ENCODE peak calls at places on chromosomes 4 and X, in four cellular contexts. Q is GM19239; E is AG08396; H is CD4-positive, CD25-positive, alpha-beta regulatory T cell. V is an unnamed sample.
A peak's percentile ranks its signal among the peaks of the same experiment; 100 is the strongest.

GRCh38 chrX:108537005-108537404 is 97.4 kb downstream of the COL4A5 start:
- DNase-seq in Q (no peak), E (peak; percentile 14), H (no peak), V (peak; percentile 4)

GRCh38 chrX:2500091-2500680 is 590 bp downstream of the DHRSX start:
- DNase-seq in H (peak; percentile 7), Q (peak; percentile 56), E (peak; percentile 79), V (peak; percentile 69)

GRCh38 chr4:1842993-1843448 is 12.9 kb downstream of the LETM1 start:
- DNase-seq in H (no peak), E (peak; percentile 92), Q (no peak), V (peak; percentile 90)

GRCh38 chr4:165207016-165207430 is 338 bp upstream of the KLHL2 start:
- DNase-seq in E (peak; percentile 27), H (no peak), Q (peak; percentile 23), V (peak; percentile 17)

GRCh38 chr4:159069922-159070321 is 33.0 kb upstream of the RAPGEF2 start:
- DNase-seq in H (no peak), E (peak; percentile 30), Q (no peak), V (peak; percentile 24)

GRCh38 chr4:168560184-168560834 is 63.5 kb downstream of the PALLD start:
- DNase-seq in E (no peak), H (no peak), Q (no peak), V (no peak)

GRCh38 chrX:150508461-150509367 is 59.7 kb upstream of the MTM1 start:
- DNase-seq in E (peak; percentile 38), Q (no peak), H (no peak), V (no peak)

GRCh38 chrX:15523088-15523487 is 22.5 kb downstream of the BMX start:
- DNase-seq in Q (no peak), H (no peak), E (no peak), V (no peak)

GRCh38 chrX:65537229-65537628 is 2.6 kb upstream of the LAS1L start:
- DNase-seq in E (no peak), H (no peak), Q (no peak), V (no peak)

V was measured in hepatic stellate cell.